ENCODE peak calls at places on chromosomes 5 and 9, in five cellular contexts. X is lower leg skin, S is uterus, A is body of pancreas, C is right lobe of liver. G is an unnamed sample.

GRCh38 chr9:114501786-114502682 is 3.2 kb downstream of the WHRN start:
- DNase-seq in A (no peak), S (no peak), X (no peak), C (no peak), G (no peak)

GRCh38 chr9:97387936-97388684 is 23.8 kb upstream of the TDRD7 start:
- DNase-seq in S (no peak), X (peak), C (no peak), A (peak), G (no peak)

GRCh38 chr5:74320526-74320925 is 320.0 kb downstream of the ENC1 start:
- DNase-seq in C (no peak), S (no peak), A (no peak), X (no peak), G (no peak)

GRCh38 chr5:141778211-141778610 is 96.2 kb upstream of the ARAP3 start:
- DNase-seq in X (no peak), S (peak), A (no peak), C (no peak), G (peak)

GRCh38 chr5:10825897-10826644 is 65.0 kb upstream of the DAP start:
- DNase-seq in S (no peak), X (no peak), C (no peak), A (no peak), G (no peak)

GRCh38 chr9:33263131-33263935 is 1.2 kb downstream of the BAG1 start:
- DNase-seq in C (peak), X (no peak), S (peak), A (no peak), G (peak)

GRCh38 chr9:112233769-112234168 is 58.7 kb upstream of the SUSD1 start:
- DNase-seq in C (no peak), A (no peak), S (no peak), X (no peak), G (no peak)

GRCh38 chr9:75198436-75198835 is 110.1 kb downstream of the OSTF1 start:
- DNase-seq in S (no peak), X (no peak), C (no peak), A (no peak), G (no peak)

GRCh38 chr5:52725065-52725746 is 62.5 kb upstream of the ITGA1 start:
- DNase-seq in S (no peak), C (no peak), A (peak), X (no peak), G (no peak)

GRCh38 chr5:169296456-169297220 is 4.3 kb downstream of the SLIT3 start:
- DNase-seq in X (peak), A (peak), S (peak), C (no peak), G (no peak)

GRCh38 chr9:124465736-124466135 is 15.5 kb downstream of the ADGRD2 start:
- DNase-seq in A (no peak), C (peak), S (no peak), X (no peak), G (no peak)

GRCh38 chr5:40227927-40228326 is 451.8 kb upstream of the PTGER4 start:
- DNase-seq in X (no peak), S (no peak), A (no peak), C (no peak), G (no peak)

GRCh38 chr5:134543820-134544692 is 18.6 kb downstream of the JADE2 start:
- DNase-seq in A (no peak), S (no peak), C (peak), X (no peak), G (no peak)

GRCh38 chr5:109961755-109962154 is 272.0 kb downstream of the MAN2A1 start:
- DNase-seq in X (no peak), S (no peak), A (no peak), C (no peak), G (no peak)

DNA sequence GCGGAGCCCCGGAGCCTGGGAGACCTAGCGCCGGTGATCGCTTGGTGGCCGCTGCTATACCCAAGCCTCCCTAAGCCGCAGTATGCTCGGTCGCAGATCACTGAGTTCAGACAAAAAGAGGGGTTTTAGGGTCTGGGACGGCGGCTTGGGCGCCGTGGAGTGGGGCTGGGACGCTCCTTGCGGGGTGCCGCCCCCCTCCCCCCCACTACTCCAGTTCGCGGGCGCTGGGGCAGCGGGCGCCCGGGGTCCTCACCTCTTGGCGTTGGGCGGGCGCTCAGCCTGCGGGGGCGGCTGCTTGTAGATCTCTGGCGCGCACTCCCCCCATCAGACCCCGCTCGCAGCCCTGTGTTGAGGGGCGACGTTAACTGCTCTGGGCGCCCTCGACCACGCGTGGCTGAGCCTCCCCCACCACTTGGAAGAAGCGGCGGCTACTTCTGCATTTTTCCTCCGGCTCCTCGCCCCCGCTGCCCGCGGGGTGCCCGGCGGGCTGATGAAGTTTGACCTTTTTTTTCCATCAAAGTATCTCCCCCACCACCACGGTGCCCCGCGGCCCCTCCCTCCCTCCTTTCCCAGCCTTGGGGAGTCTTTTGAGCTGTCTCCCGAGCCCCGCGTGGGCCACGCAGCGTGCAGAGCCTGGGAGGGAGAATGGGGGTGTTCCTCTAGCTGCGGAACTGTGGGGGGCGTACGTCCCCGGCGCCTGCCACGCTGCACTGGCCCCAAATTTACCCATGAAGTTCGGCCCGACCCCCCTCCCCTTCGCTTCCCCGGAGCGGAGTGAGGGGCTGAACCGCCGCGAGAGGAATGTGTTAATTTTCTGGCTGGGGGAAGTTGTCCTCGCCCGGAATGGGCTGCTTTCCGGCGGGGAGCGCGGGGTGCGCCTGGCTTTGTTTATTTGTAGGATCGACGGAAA is 1.2 kb downstream of the CXXC5 start:
- DNase-seq in X (no peak), A (peak), S (no peak), C (peak), G (no peak)
- TF ChIP-seq CTCF in X (no peak), A (no peak), S (no peak), C (no peak), G (no peak)

GRCh38 chr5:130797303-130797702 is 367.8 kb downstream of the HINT1 start:
- DNase-seq in A (no peak), S (no peak), X (no peak), C (no peak), G (no peak)

GRCh38 chr5:130801963-130802362 is 363.1 kb downstream of the HINT1 start:
- DNase-seq in S (no peak), A (no peak), X (no peak), C (no peak), G (no peak)

GRCh38 chr5:130796032-130796431 is 369.0 kb downstream of the HINT1 start:
- DNase-seq in C (no peak), S (no peak), A (no peak), X (no peak), G (no peak)

GRCh38 chr5:130796902-130797301 is 368.2 kb downstream of the HINT1 start:
- DNase-seq in C (no peak), A (no peak), X (no peak), S (no peak), G (no peak)

DNA sequence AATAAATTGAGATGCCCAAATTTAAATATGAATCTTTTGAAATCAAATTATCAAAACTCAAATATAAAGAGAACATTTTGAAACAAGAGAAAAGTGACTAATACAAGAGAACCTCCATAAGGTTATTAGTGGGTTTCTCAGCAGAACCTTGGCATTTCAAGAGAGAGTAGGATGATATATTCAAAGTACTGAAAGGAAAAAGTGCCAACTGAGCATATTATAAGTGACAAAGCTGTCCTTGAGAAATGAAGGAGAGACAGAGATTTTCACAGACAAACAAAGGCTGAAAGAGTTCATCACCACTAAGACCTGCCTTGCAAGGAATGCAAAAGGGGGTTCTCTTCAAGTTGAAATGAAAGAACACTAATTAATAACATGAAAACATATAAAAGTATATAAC is 366.0 kb downstream of the HINT1 start:
- DNase-seq in S (no peak), X (no peak), A (no peak), C (no peak), G (no peak)
- TF ChIP-seq POLR2A in S (no peak), X (no peak), A (no peak), C (no peak), G (no peak)

DNA sequence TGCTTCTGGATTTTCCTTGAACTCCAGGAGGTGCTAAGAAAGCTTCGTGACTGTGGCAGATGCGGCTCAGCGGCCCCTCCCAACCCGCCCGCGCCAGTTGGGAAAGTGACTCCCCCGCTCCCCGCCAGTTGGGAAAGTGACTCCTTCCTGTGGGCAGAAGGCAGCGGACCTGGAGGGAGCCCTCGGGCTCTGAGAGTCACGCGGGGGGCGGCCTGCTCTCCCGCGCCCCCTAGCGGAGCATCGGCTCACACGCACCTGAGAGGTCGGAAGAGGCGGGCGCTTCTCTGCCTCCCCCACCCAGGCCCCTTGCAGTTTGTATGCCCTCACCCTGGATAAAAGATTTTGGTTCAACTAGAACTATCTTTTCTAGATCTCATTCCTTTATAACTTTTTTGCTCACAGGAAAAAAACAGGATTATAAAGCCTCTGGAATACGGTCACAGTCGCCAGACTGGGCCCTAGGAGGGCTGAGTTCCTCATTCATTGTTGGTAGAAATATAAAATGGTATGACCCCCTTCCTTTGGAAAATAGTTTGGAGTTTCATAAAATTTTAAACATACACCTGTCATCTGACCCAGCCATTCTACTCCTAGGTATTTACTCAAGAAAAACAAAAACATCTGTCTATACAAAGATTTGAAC is 82.2 kb downstream of the HSD17B3 start:
- DNase-seq in A (peak), C (peak), S (peak), X (peak), G (peak)
- TF ChIP-seq CTCF in A (peak), C (peak), S (peak), X (no peak), G (peak)

GRCh38 chr5:3456121-3456681 is 139.4 kb upstream of the IRX1 start:
- DNase-seq in C (no peak), A (no peak), X (no peak), S (no peak), G (no peak)
- TF ChIP-seq POLR2A in C (no peak), A (no peak), X (no peak), S (no peak), G (no peak)